ENCODE peak calls at places on chromosomes 2 and 18, in four cellular contexts. One of them, this sample, is unnamed.

GRCh38 chr18:24683965-24684364 is 223.5 kb downstream of the HRH4 start:
- DNase-seq in SK-N-SH: no peak
- DNase-seq in A549: no peak
- DNase-seq in GM12878: no peak
- DNase-seq in this sample: no peak

GRCh38 chr2:113133696-113134558 is 6.5 kb downstream of the IL1RN start:
- DNase-seq in GM12878: no peak
- DNase-seq in SK-N-SH: no peak
- DNase-seq in A549: no peak
- DNase-seq in this sample: no peak

GRCh38 chr2:224958466-224958857 is 83.8 kb downstream of the DOCK10 start:
- DNase-seq in SK-N-SH: no peak
- DNase-seq in A549: no peak
- DNase-seq in GM12878: no peak
- DNase-seq in this sample: no peak

GRCh38 chr2:64685430-64685829 is 31.7 kb upstream of the SERTAD2 start:
- DNase-seq in A549: no peak
- DNase-seq in GM12878: no peak
- DNase-seq in SK-N-SH: no peak
- DNase-seq in this sample: peak; percentile 88

GRCh38 chr2:171893196-171893823 is 734 bp downstream of the SLC25A12 start:
- DNase-seq in GM12878: no peak
- DNase-seq in A549: no peak
- DNase-seq in SK-N-SH: peak; percentile 33
- DNase-seq in this sample: no peak

GRCh38 chr2:65026640-65027464 is 29.4 kb upstream of the CEP68 start:
- DNase-seq in GM12878: no peak
- DNase-seq in A549: no peak
- DNase-seq in SK-N-SH: no peak
- DNase-seq in this sample: no peak

GRCh38 chr18:12287684-12288405 is 20.2 kb upstream of the TUBB6 start:
- DNase-seq in GM12878: no peak
- DNase-seq in A549: peak; percentile 36
- DNase-seq in SK-N-SH: peak; percentile 55
- DNase-seq in this sample: peak; percentile 23

GRCh38 chr18:23302852-23303527 is 150.1 kb upstream of the RIOK3 start:
- DNase-seq in GM12878: no peak
- DNase-seq in SK-N-SH: no peak
- DNase-seq in A549: no peak
- DNase-seq in this sample: no peak

GRCh38 chr18:67232406-67232805 is 284.1 kb downstream of the DSEL start:
- DNase-seq in A549: no peak
- DNase-seq in GM12878: no peak
- DNase-seq in SK-N-SH: no peak
- DNase-seq in this sample: no peak

GRCh38 chr18:22168360-22168921 is 948 bp upstream of the GATA6 start:
- DNase-seq in A549: peak; percentile 60
- DNase-seq in GM12878: no peak
- DNase-seq in SK-N-SH: peak; percentile 41
- DNase-seq in this sample: peak; percentile 28

GRCh38 chr2:219230201-219230540 is 565 bp downstream of the ANKZF1 start:
- DNase-seq in SK-N-SH: peak; percentile 65
- DNase-seq in GM12878: no peak
- DNase-seq in A549: no peak
- DNase-seq in this sample: peak; percentile 45

GRCh38 chr2:12318427-12319057 is 398.2 kb upstream of the TRIB2 start:
- DNase-seq in SK-N-SH: no peak
- DNase-seq in GM12878: no peak
- DNase-seq in A549: no peak
- DNase-seq in this sample: no peak

GRCh38 chr2:31312898-31313297 is 78.9 kb downstream of the EHD3 start:
- DNase-seq in A549: no peak
- DNase-seq in SK-N-SH: no peak
- DNase-seq in GM12878: no peak
- DNase-seq in this sample: no peak

GRCh38 chr18:73681398-73681797 is 466.2 kb downstream of the FBXO15 start:
- DNase-seq in GM12878: no peak
- DNase-seq in A549: no peak
- DNase-seq in SK-N-SH: no peak
- DNase-seq in this sample: no peak

GRCh38 chr2:75162897-75163296 is 36.4 kb downstream of the TACR1 start:
- DNase-seq in A549: no peak
- DNase-seq in GM12878: peak; percentile 15
- DNase-seq in SK-N-SH: no peak
- DNase-seq in this sample: no peak
- TF ChIP-seq PBX3 in A549: no peak
- TF ChIP-seq PBX3 in GM12878: no peak
- TF ChIP-seq PBX3 in SK-N-SH: no peak
- TF ChIP-seq PBX3 in this sample: no peak

GRCh38 chr2:27208486-27209050 is 3.3 kb upstream of the ATRAID start:
- DNase-seq in A549: no peak
- DNase-seq in SK-N-SH: no peak
- DNase-seq in GM12878: no peak
- DNase-seq in this sample: no peak

GRCh38 chr2:27211943-27212625 is at the start of the genes ATRAID and SLC5A6:
- DNase-seq in GM12878: no peak
- DNase-seq in SK-N-SH: peak; percentile 99
- DNase-seq in A549: peak; percentile 97
- DNase-seq in this sample: peak; percentile 82

GRCh38 chr2:27212626-27213471 is 781 bp upstream of the SLC5A6 start:
- DNase-seq in A549: peak; percentile 66
- DNase-seq in SK-N-SH: peak; percentile 70
- DNase-seq in GM12878: no peak
- DNase-seq in this sample: peak; percentile 55

GRCh38 chr2:27211241-27211942 is 449 bp upstream of the ATRAID start:
- DNase-seq in SK-N-SH: peak; percentile 74
- DNase-seq in GM12878: no peak
- DNase-seq in A549: peak; percentile 43
- DNase-seq in this sample: no peak

DNA sequence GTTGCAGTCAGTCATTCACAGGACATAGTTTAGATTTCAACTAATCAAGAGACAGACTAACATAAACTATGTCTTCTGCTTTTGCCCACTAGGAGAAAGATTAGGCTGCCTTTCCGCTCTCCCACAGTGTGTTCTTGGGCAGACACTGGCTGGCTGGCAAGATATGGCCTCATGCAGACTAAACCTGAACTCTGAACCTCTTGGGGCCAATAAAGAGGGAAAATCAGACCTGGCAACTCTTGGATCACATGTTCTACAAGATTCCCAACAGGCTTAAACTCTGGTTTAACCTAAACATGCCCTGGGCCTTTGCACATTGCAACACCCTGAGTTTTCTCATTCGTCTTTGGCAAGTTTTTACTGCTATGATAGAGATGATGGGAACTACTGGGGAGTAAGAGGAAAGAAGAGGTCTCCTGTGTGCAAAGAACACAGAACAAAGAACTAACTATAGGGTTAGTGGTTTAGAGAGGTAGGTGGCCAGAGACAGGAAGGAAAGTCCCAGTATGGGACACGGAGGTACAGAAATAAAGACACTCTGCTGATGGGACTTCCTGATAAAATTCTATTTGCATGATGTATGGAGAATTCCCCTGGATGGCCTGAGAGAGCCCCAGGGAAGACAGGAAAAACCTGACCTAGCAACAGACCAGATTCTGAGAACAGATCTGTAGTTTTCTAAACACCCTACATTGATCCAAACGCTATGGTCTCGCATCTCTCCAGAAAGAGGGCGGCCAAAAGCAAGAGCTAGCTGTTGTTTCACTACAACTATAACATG is 2.0 kb upstream of the ATRAID start:
- DNase-seq in SK-N-SH: no peak
- DNase-seq in GM12878: no peak
- DNase-seq in A549: no peak
- DNase-seq in this sample: peak; percentile 76
- TF ChIP-seq PBX3 in SK-N-SH: no peak
- TF ChIP-seq PBX3 in GM12878: no peak
- TF ChIP-seq PBX3 in A549: no peak
- TF ChIP-seq PBX3 in this sample: no peak

GRCh38 chr2:71500426-71501079 is 47.2 kb downstream of the DYSF start:
- DNase-seq in SK-N-SH: no peak
- DNase-seq in GM12878: no peak
- DNase-seq in A549: no peak
- DNase-seq in this sample: no peak
- TF ChIP-seq PBX3 in SK-N-SH: no peak
- TF ChIP-seq PBX3 in GM12878: no peak
- TF ChIP-seq PBX3 in A549: no peak
- TF ChIP-seq PBX3 in this sample: no peak

GRCh38 chr2:16522031-16522818 is 143.4 kb downstream of the CYRIA start:
- DNase-seq in GM12878: no peak
- DNase-seq in A549: no peak
- DNase-seq in SK-N-SH: peak; percentile 61
- DNase-seq in this sample: no peak

GRCh38 chr2:16526193-16526592 is 139.4 kb downstream of the CYRIA start:
- DNase-seq in SK-N-SH: no peak
- DNase-seq in A549: no peak
- DNase-seq in GM12878: no peak
- DNase-seq in this sample: no peak

DNA sequence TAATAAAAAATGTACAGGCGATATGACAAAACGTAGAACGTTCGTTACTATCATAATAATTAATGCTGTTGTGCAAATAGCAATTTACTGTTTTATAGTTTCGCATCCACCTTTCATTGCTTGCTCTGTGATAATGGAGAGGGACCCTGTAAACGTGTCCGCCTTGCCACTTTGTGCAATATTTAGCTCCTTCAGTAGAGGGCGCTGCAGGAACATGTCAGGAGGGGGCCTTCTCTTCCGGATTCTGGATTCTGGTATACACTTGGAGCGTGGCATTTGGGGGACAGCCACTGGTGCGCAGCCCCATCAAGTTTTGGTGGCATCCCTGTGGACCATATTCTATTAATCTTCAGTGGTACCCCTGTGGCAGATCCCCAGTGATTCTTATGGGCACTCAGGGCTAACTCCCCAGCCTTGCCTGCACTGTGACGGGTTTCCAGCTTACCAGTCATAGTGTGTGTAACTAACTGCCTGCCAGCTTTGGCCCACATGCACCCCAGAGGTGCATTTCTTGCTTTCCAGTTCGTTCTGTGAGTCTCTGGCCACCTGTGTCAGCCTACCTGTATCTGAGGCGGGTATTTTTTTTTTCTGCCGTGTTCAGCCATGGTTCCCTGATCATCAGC is 140.3 kb downstream of the CYRIA start:
- DNase-seq in GM12878: no peak
- DNase-seq in A549: peak; percentile 31
- DNase-seq in SK-N-SH: peak; percentile 37
- DNase-seq in this sample: peak; percentile 49
- TF ChIP-seq PBX3 in GM12878: no peak
- TF ChIP-seq PBX3 in A549: no peak
- TF ChIP-seq PBX3 in SK-N-SH: no peak
- TF ChIP-seq PBX3 in this sample: no peak

DNA sequence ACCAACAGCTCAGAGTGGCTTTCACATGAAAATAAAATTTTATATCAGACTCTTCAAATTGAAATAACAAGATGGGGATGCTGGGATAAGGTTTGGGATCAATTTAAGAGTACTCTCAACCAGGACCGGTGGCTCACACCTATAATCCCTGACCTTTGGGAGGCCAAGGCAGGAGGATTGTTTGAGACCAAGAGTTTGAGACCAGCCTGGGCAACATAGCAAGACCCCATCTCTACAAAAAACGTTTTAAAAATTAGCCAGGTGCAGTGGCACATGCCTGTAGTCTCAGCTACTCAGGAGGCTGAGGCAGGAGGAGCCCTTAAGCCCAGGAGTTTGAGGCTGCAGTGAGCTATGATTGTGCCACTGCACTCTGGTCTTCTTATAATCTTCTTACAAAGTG is 2.6 kb downstream of the LMAN2L start:
- DNase-seq in GM12878: no peak
- DNase-seq in A549: no peak
- DNase-seq in SK-N-SH: no peak
- DNase-seq in this sample: no peak
- TF ChIP-seq PBX3 in GM12878: no peak
- TF ChIP-seq PBX3 in A549: no peak
- TF ChIP-seq PBX3 in SK-N-SH: no peak
- TF ChIP-seq PBX3 in this sample: no peak

GRCh38 chr2:137096693-137097092 is 331.3 kb downstream of the THSD7B start:
- DNase-seq in A549: no peak
- DNase-seq in GM12878: no peak
- DNase-seq in SK-N-SH: no peak
- DNase-seq in this sample: peak; percentile 7

GRCh38 chr2:137091704-137092103 is 326.4 kb downstream of the THSD7B start:
- DNase-seq in SK-N-SH: no peak
- DNase-seq in A549: no peak
- DNase-seq in GM12878: no peak
- DNase-seq in this sample: no peak

GRCh38 chr2:137093116-137093515 is 327.8 kb downstream of the THSD7B start:
- DNase-seq in A549: no peak
- DNase-seq in SK-N-SH: no peak
- DNase-seq in GM12878: no peak
- DNase-seq in this sample: no peak

DNA sequence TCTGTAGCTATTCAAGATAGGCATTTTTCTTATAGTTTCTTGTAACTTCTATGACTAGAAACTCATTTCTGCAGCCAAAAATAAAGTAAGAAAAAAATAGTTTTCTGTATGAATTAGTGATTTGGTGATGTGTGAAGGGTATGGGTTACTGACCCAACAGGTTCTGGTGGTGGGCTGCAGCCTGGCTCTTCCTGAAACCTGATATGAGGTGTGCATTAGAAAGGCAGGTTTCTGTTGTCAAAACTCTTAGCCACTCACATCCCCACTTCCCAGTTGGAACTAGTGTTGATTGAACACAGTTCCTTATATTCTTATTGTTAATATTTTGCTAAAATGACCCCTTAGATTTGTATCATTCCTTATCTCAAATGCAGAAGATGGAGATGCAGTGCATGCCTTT is 330.8 kb downstream of the THSD7B start:
- DNase-seq in A549: no peak
- DNase-seq in SK-N-SH: no peak
- DNase-seq in GM12878: no peak
- DNase-seq in this sample: no peak
- TF ChIP-seq PBX3 in A549: no peak
- TF ChIP-seq PBX3 in SK-N-SH: no peak
- TF ChIP-seq PBX3 in GM12878: no peak
- TF ChIP-seq PBX3 in this sample: no peak

DNA sequence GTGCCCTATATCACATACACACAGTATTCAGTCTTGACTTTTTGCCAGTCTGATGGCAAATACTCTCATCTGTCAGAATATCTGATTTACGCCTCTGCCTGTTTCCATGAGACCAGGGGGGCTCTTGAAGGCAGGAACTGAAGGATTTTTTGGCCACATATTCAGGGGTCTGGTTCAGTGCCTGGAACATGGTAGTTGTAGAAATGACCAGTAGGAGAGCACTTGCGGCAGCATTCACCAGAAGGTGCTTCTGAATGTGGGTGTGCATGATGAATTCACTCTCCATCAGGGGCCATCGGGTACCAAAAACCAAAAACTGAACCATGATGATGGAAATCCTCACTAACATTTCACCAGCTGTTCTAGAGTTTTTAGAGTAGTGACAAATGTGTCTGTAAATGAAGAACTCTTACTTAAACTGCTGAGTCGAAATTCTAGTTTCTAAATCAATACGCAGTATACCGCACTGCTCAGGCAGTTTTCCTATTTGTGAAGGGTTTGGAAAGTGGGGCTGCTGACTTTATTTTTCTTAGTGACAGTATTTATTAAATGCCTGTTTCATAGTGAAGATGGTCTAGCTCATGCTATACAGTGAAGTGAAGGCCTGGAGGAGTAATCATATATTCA is 54.6 kb downstream of the MERTK start:
- DNase-seq in GM12878: no peak
- DNase-seq in A549: no peak
- DNase-seq in SK-N-SH: no peak
- DNase-seq in this sample: no peak
- TF ChIP-seq PBX3 in GM12878: no peak
- TF ChIP-seq PBX3 in A549: no peak
- TF ChIP-seq PBX3 in SK-N-SH: no peak
- TF ChIP-seq PBX3 in this sample: no peak

GRCh38 chr2:39107156-39107555 is 13.7 kb downstream of the SOS1 start:
- DNase-seq in SK-N-SH: peak; percentile 83
- DNase-seq in GM12878: no peak
- DNase-seq in A549: no peak
- DNase-seq in this sample: no peak
- TF ChIP-seq PBX3 in SK-N-SH: peak; percentile 74
- TF ChIP-seq PBX3 in GM12878: no peak
- TF ChIP-seq PBX3 in A549: no peak
- TF ChIP-seq PBX3 in this sample: no peak